ENCODE peak calls at places on chromosomes 7 and 10, in six cellular contexts. H is stimulated activated naive CD4-positive, alpha-beta T cell; D is skeletal muscle cell; E is adrenal gland; W is HT1080; K is AG04450. F is an unnamed sample.

GRCh38 chr7:87471430-87471829 is 4.0 kb downstream of the ABCB4 start:
- DNase-seq in E (no peak), K (no peak), H (no peak), D (no peak), W (no peak), F (no peak)

GRCh38 chr10:44020322-44021111 is 364.4 kb downstream of the CXCL12 start:
- DNase-seq in K (no peak), D (peak), W (no peak), E (no peak), H (no peak), F (peak)

GRCh38 chr10:101817542-101818118 is 614 bp downstream of the OGA start:
- DNase-seq in D (peak), E (peak), K (peak), H (peak), W (peak), F (peak)

GRCh38 chr7:141374425-141374824 is 176.8 kb upstream of the AGK start:
- DNase-seq in E (no peak), W (no peak), H (no peak), D (no peak), K (no peak), F (no peak)

GRCh38 chr10:103890194-103890658 is 27.8 kb downstream of the STN1 start:
- DNase-seq in W (peak), H (no peak), E (no peak), K (no peak), D (no peak), F (peak)

GRCh38 chr10:59993931-59994330 is 87.6 kb upstream of the CCDC6 start:
- DNase-seq in K (no peak), H (no peak), D (no peak), E (no peak), W (no peak), F (no peak)

GRCh38 chr7:120456699-120457098 is 183.7 kb downstream of the KCND2 start:
- DNase-seq in D (no peak), H (no peak), K (no peak), W (no peak), E (no peak), F (no peak)

GRCh38 chr10:104201636-104202035 is 30.5 kb downstream of the CFAP43 start:
- DNase-seq in D (no peak), K (no peak), W (no peak), H (no peak), E (no peak), F (no peak)

GRCh38 chr10:57579926-57580325 is 687.8 kb downstream of the IPMK start:
- DNase-seq in D (no peak), H (no peak), K (no peak), W (peak), E (no peak), F (no peak)

GRCh38 chr10:87878664-87879459 is 15.4 kb downstream of the PTEN start:
- DNase-seq in H (no peak), D (no peak), E (no peak), W (no peak), K (no peak), F (no peak)

GRCh38 chr7:13028731-13029099 is 341.3 kb downstream of the ARL4A start:
- DNase-seq in K (no peak), D (no peak), H (no peak), E (no peak), W (no peak), F (no peak)

GRCh38 chr7:151819826-151820225 is 57.1 kb downstream of the PRKAG2 start:
- DNase-seq in E (no peak), K (no peak), H (no peak), W (no peak), D (no peak), F (peak)

GRCh38 chr7:99579956-99580777 is 17.9 kb upstream of the TMEM225B start:
- DNase-seq in K (no peak), W (no peak), D (no peak), E (peak), H (peak), F (peak)

GRCh38 chr10:70579234-70580002 is 23.1 kb downstream of the PRF1 start:
- DNase-seq in D (no peak), H (no peak), K (no peak), E (no peak), W (no peak), F (no peak)

GRCh38 chr10:71214641-71215160 is 2.3 kb downstream of the UNC5B start:
- DNase-seq in D (no peak), K (no peak), E (no peak), W (no peak), H (no peak), F (no peak)

GRCh38 chr7:29835718-29836117 is 29.4 kb downstream of the WIPF3 start:
- DNase-seq in K (no peak), E (no peak), W (no peak), D (no peak), H (no peak), F (no peak)

GRCh38 chr7:50502001-50502684 is 52.0 kb upstream of the FIGNL1 start:
- DNase-seq in E (peak), K (peak), W (peak), H (no peak), D (peak), F (peak)

GRCh38 chr7:116543664-116544063 is 18.8 kb downstream of the CAV1 start:
- DNase-seq in D (no peak), K (no peak), E (no peak), H (no peak), W (no peak), F (no peak)

GRCh38 chr7:76225379-76225778 is 23.7 kb downstream of the SRRM3 start:
- DNase-seq in D (no peak), K (no peak), E (peak), W (no peak), H (no peak), F (no peak)

GRCh38 chr7:48971173-48971572 is 46.8 kb downstream of the CDC14C start:
- DNase-seq in W (no peak), D (no peak), K (no peak), H (no peak), E (no peak), F (no peak)